ENCODE peak calls at places on chromosome 6, in seven cellular contexts. C is fibroblast of the conjunctiva; V is activated CD4-positive, alpha-beta T cell treated with anti-CD3 and anti-CD28 coated beads for 48 hours; L is GM04504; U is activated gamma-delta T cell treated with Interleukin-2 at 50 U/mL for 16 hours; P is stimulated activated CD4-positive, alpha-beta T cell treated with anti-CD3 and anti-CD28 coated beads, Interleukin-4, amount 100 ng/mL, for 4 hours; B is activated CD8-positive, alpha-beta memory T cell treated with anti-CD3 and anti-CD28 coated beads for 1 hour. R is an unnamed sample.

GRCh38 chr6:43070028-43070632 is 6.0 kb upstream of the PTK7 start:
- DNase-seq in C (peak; percentile 73), V (peak; percentile 28), L (no peak), U (no peak), P (no peak), B (no peak), R (no peak)

GRCh38 chr6:1704711-1705110 is 95.0 kb downstream of the FOXC1 start:
- DNase-seq in C (no peak), V (no peak), L (no peak), U (no peak), P (no peak), B (no peak), R (no peak)

GRCh38 chr6:81894788-81895221 is 142.3 kb upstream of the TENT5A start:
- DNase-seq in C (no peak), V (no peak), L (no peak), U (no peak), P (no peak), B (no peak), R (no peak)

GRCh38 chr6:27242589-27243265 is 4.8 kb upstream of the PRSS16 start:
- DNase-seq in C (no peak), V (no peak), L (no peak), U (no peak), P (no peak), B (no peak), R (no peak)

GRCh38 chr6:138162104-138162946 is 586 bp downstream of the ARFGEF3 start:
- DNase-seq in C (no peak), V (no peak), L (no peak), U (no peak), P (peak; percentile 4), B (no peak), R (no peak)

GRCh38 chr6:130900913-130901312 is 73.7 kb downstream of the SMLR1 start:
- DNase-seq in C (peak; percentile 24), V (no peak), L (peak; percentile 40), U (no peak), P (no peak), B (no peak), R (no peak)

GRCh38 chr6:108119212-108120141 is 44.9 kb upstream of the OSTM1 start:
- DNase-seq in C (no peak), V (no peak), L (no peak), U (no peak), P (no peak), B (no peak), R (no peak)

GRCh38 chr6:45590751-45591184 is 213.0 kb upstream of the SUPT3H start:
- DNase-seq in C (no peak), V (no peak), L (peak; percentile 24), U (no peak), P (no peak), B (no peak), R (no peak)

GRCh38 chr6:169808608-169808967 is 57.2 kb downstream of the ERMARD start:
- DNase-seq in C (no peak), V (no peak), L (no peak), U (no peak), P (no peak), B (no peak), R (no peak)

GRCh38 chr6:130494745-130495144 is 128.9 kb downstream of the TMEM200A start:
- DNase-seq in C (no peak), V (no peak), L (no peak), U (no peak), P (no peak), B (no peak), R (no peak)

GRCh38 chr6:167934426-167934864 is 63.0 kb upstream of the KIF25 start:
- DNase-seq in C (no peak), V (no peak), L (no peak), U (no peak), P (no peak), B (no peak), R (no peak)

GRCh38 chr6:93021235-93021909 is 398.0 kb downstream of the EPHA7 start:
- DNase-seq in C (no peak), V (no peak), L (no peak), U (no peak), P (no peak), B (no peak), R (no peak)

GRCh38 chr6:28866342-28867077 is 57.3 kb downstream of the TRIM27 start:
- DNase-seq in C (no peak), V (peak; percentile 84), L (peak; percentile 1), U (peak; percentile 64), P (peak; percentile 67), B (peak; percentile 40), R (peak; percentile 82)

GRCh38 chr6:69627625-69628024 is 169.2 kb downstream of the LMBRD1 start:
- DNase-seq in C (no peak), V (no peak), L (no peak), U (no peak), P (no peak), B (no peak), R (no peak)

GRCh38 chr6:116465246-116465645 is 4.1 kb downstream of the CALHM6 start:
- DNase-seq in C (no peak), V (no peak), L (no peak), U (no peak), P (no peak), B (no peak), R (no peak)

GRCh38 chr6:15945593-15946159 is 183.2 kb upstream of the MYLIP start:
- DNase-seq in C (no peak), V (no peak), L (peak; percentile 36), U (no peak), P (no peak), B (no peak), R (no peak)